ENCODE peak calls at places on chromosome 19, in ten cellular contexts. T is RPMI8226; C is occipital lobe; Q is M059J; F is stomach; B is COR-L47; D is nephron progenitor cell; R is cardiac muscle cell; E is activated naive CD8-positive, alpha-beta T cell treated with anti-CD3 and anti-CD28 coated beads for 36 hours; I is stimulated activated CD8-positive, alpha-beta memory T cell treated with anti-CD3 and anti-CD28 coated beads, Interleukin-4, amount 100 ng/mL, for 24 hours. W is an unnamed sample.
A peak's percentile ranks its signal among the peaks of the same experiment; 100 is the strongest.

GRCh38 chr19:33641956-33642498 is 20.3 kb downstream of the CHST8 start:
- DNase-seq in T (no peak), C (no peak), Q (no peak), F (no peak), B (no peak), D (no peak), R (no peak), E (no peak), I (no peak), W (no peak)

GRCh38 chr19:33064117-33064777 is 441 bp downstream of the RHPN2 start:
- DNase-seq in T (peak; percentile 48), C (no peak), Q (no peak), F (peak; percentile 71), B (no peak), D (no peak), R (peak; percentile 53), E (peak; percentile 38), I (peak; percentile 7), W (peak; percentile 46)

GRCh38 chr19:6740589-6741348 is 1.3 kb downstream of the TRIP10 start:
- DNase-seq in T (peak; percentile 48), C (no peak), Q (peak; percentile 38), F (peak; percentile 45), B (no peak), D (peak; percentile 63), R (peak; percentile 58), E (peak; percentile 35), I (no peak), W (peak; percentile 52)

GRCh38 chr19:35549174-35549788 is 3.9 kb downstream of the TMEM147 start:
- DNase-seq in T (peak; percentile 79), C (no peak), Q (peak; percentile 74), F (peak; percentile 63), B (peak; percentile 61), D (peak; percentile 66), R (peak; percentile 89), E (peak; percentile 43), I (no peak), W (peak; percentile 85)

GRCh38 chr19:42401365-42402303 is 11.5 kb upstream of the CNFN start:
- DNase-seq in T (peak; percentile 56), C (peak; percentile 53), Q (peak; percentile 64), F (peak; percentile 80), B (peak; percentile 58), D (peak; percentile 89), R (peak; percentile 87), E (peak; percentile 72), I (peak; percentile 66), W (peak; percentile 78)

GRCh38 chr19:14544047-14544446 is 14.7 kb downstream of the TECR start:
- DNase-seq in T (no peak), C (no peak), Q (peak; percentile 24), F (no peak), B (no peak), D (no peak), R (peak; percentile 56), E (no peak), I (no peak), W (no peak)

GRCh38 chr19:39296055-39296645 is at the start of gene IFNL1:
- DNase-seq in T (peak; percentile 25), C (no peak), Q (peak; percentile 37), F (peak; percentile 60), B (no peak), D (no peak), R (no peak), E (no peak), I (no peak), W (no peak)

GRCh38 chr19:43101950-43102349 is 19.4 kb upstream of the PSG2 start:
- DNase-seq in T (no peak), C (no peak), Q (no peak), F (no peak), B (no peak), D (no peak), R (no peak), E (no peak), I (no peak), W (no peak)

GRCh38 chr19:41265376-41266153 is 1.4 kb downstream of the HNRNPUL1 start:
- DNase-seq in T (peak; percentile 3), C (no peak), Q (peak; percentile 28), F (peak; percentile 27), B (peak; percentile 3), D (peak; percentile 25), R (peak; percentile 43), E (peak; percentile 7), I (no peak), W (peak; percentile 30)

GRCh38 chr19:32818536-32818935 is 51.0 kb downstream of the SLC7A9 start:
- DNase-seq in T (no peak), C (no peak), Q (no peak), F (no peak), B (no peak), D (no peak), R (no peak), E (no peak), I (no peak), W (no peak)

GRCh38 chr19:50003810-50004419 is 21.3 kb downstream of the VRK3 start:
- DNase-seq in T (peak; percentile 41), C (peak; percentile 64), Q (peak; percentile 99), F (peak; percentile 34), B (no peak), D (no peak), R (no peak), E (peak; percentile 55), I (no peak), W (no peak)

GRCh38 chr19:49847731-49848696 is 2.9 kb upstream of the PTOV1 start:
- DNase-seq in T (peak; percentile 47), C (no peak), Q (peak; percentile 97), F (no peak), B (no peak), D (no peak), R (no peak), E (no peak), I (no peak), W (peak; percentile 37)

GRCh38 chr19:39647918-39648317 is 7.8 kb upstream of the LGALS16 start:
- DNase-seq in T (no peak), C (no peak), Q (no peak), F (no peak), B (no peak), D (no peak), R (no peak), E (no peak), I (no peak), W (no peak)